ENCODE peak calls at places on chromosomes 5 and 9, in seven cellular contexts. E is fibroblast of the aortic adventitia; S is testis; G is HCT116; X is naive thymus-derived CD4-positive, alpha-beta T cell; N is CD4-positive, alpha-beta memory T cell; B is Panc1. O is an unnamed sample.
A peak's percentile ranks its signal among the peaks of the same experiment; 100 is the strongest.

GRCh38 chr5:102223542-102224444 is 72.3 kb downstream of the SLCO4C1 start:
- DNase-seq in E (peak; percentile 30), S (no peak), G (peak; percentile 41), X (peak; percentile 37), N (peak; percentile 28), B (peak; percentile 22), O (no peak)

GRCh38 chr5:32790411-32790951 is 79.4 kb downstream of the NPR3 start:
- DNase-seq in E (peak; percentile 80), S (no peak), G (no peak), X (no peak), N (no peak), B (no peak), O (no peak)

GRCh38 chr5:45281081-45281480 is 415.1 kb downstream of the HCN1 start:
- DNase-seq in E (no peak), S (no peak), G (no peak), X (no peak), N (no peak), B (no peak), O (no peak)

GRCh38 chr9:111949919-111950318 is 53.3 kb downstream of the UGCG start:
- DNase-seq in E (peak; percentile 61), S (no peak), G (no peak), X (no peak), N (no peak), B (no peak), O (no peak)

GRCh38 chr5:54470677-54471076 is 15.2 kb downstream of the HSPB3 start:
- DNase-seq in E (peak; percentile 90), S (no peak), G (no peak), X (no peak), N (no peak), B (no peak), O (no peak)

GRCh38 chr9:76223749-76224340 is 170.4 kb downstream of the RFK start:
- DNase-seq in E (peak; percentile 47), S (no peak), G (no peak), X (no peak), N (no peak), B (no peak), O (no peak)

GRCh38 chr9:33765411-33765810 is 29.9 kb upstream of the PRSS3 start:
- DNase-seq in E (peak; percentile 66), S (no peak), G (peak; percentile 78), X (no peak), N (no peak), B (no peak), O (no peak)

GRCh38 chr5:21154526-21154925 is 1166.5 kb upstream of the CDH18 start:
- DNase-seq in E (no peak), S (no peak), G (no peak), X (no peak), N (no peak), B (no peak), O (no peak)

GRCh38 chr9:38048319-38048969 is 20.6 kb downstream of the SHB start:
- DNase-seq in E (peak; percentile 95), S (no peak), G (no peak), X (no peak), N (no peak), B (no peak), O (no peak)

GRCh38 chr9:34335376-34335775 is 6.0 kb downstream of the NUDT2 start:
- DNase-seq in E (no peak), S (no peak), G (no peak), X (no peak), N (no peak), B (no peak), O (no peak)

GRCh38 chr5:27191786-27192505 is 153.6 kb upstream of the CDH9 start:
- DNase-seq in E (no peak), S (no peak), G (no peak), X (no peak), N (no peak), B (no peak), O (no peak)

GRCh38 chr5:57311921-57312320 is 138.1 kb downstream of the GPBP1 start:
- DNase-seq in E (no peak), S (no peak), G (no peak), X (no peak), N (no peak), B (no peak), O (no peak)

GRCh38 chr9:36327903-36328302 is 69.7 kb upstream of the GNE start:
- DNase-seq in E (peak; percentile 45), S (no peak), G (no peak), X (no peak), N (no peak), B (no peak), O (no peak)

GRCh38 chr5:76974768-76975167 is 21.9 kb downstream of the CRHBP start:
- DNase-seq in E (no peak), S (no peak), G (no peak), X (no peak), N (no peak), B (no peak), O (no peak)

GRCh38 chr9:121269030-121269887 is 1.3 kb downstream of the GSN start:
- DNase-seq in E (peak; percentile 31), S (no peak), G (no peak), X (no peak), N (no peak), B (no peak), O (peak; percentile 31)
- H3K4me3 ChIP-seq in E (peak overlapping the region; percentile 90), S (peak overlapping the region; percentile 93), G (peak overlapping the region; percentile 65), X (no peak overlapping the region), N (no peak overlapping the region), B (peak overlapping the region; percentile 67), O (no peak overlapping the region)

GRCh38 chr9:129079829-129080228 is 1.1 kb upstream of the DOLPP1 start:
- DNase-seq in E (no peak), S (no peak), G (no peak), X (no peak), N (no peak), B (no peak), O (no peak)
- H3K4me3 ChIP-seq in E (no peak overlapping the region), S (peak overlapping the region; percentile 86), G (no peak overlapping the region), X (peak overlapping the region; percentile 77), N (no peak overlapping the region), B (peak overlapping the region; percentile 75), O (no peak overlapping the region)

GRCh38 chr9:18473551-18474279 is at the start of gene ADAMTSL1:
- DNase-seq in E (peak; percentile 84), S (peak; percentile 32), G (no peak), X (no peak), N (no peak), B (no peak), O (peak; percentile 28)
- H3K4me3 ChIP-seq in E (peak within 1 kb of the TSS; percentile 84), S (peak within 1 kb of the TSS; percentile 38), G (no peak within 1 kb of the TSS), X (no peak within 1 kb of the TSS), N (no peak within 1 kb of the TSS), B (peak within 1 kb of the TSS; percentile 27), O (peak within 1 kb of the TSS; percentile 9)

DNA sequence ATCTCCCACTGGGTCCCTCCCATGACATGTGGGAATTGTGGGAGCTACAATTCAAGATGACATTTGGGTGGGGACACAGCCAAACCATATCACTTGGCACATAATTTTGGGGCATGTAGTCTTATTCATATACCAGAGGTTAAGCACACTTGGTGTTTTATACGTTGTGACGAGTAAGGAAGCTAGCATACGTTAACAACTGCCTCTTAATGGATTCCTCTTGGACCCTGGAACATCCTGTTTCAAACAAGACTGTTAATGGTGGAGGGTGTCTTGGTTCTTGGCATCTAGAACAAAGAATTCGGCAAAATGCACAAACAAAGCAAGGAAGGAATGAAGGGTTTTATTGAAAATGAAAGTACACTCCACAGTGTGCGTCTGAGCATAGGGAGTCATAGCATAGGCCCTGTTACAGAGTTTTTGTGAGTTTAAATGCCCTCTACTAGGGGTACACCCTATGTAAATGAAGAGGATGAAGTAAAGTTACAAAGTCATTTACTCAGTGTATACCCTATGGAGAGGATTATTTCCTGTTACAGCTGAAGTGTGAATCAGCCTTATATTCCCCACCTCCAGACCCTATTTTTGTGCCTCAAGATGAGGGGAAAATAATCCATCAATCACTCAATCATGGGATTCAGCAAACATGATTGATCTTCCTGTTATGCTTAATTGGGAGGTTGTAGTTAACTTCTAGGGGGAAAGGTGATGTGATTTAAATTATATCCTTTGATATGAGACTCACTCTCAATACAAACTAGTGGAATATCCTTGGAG is 84.7 kb upstream of the MYO10 start:
- DNase-seq in E (no peak), S (no peak), G (no peak), X (no peak), N (no peak), B (no peak), O (no peak)
- H3K4me3 ChIP-seq in E (no peak overlapping the region), S (no peak overlapping the region), G (no peak overlapping the region), X (no peak overlapping the region), N (no peak overlapping the region), B (peak overlapping the region; percentile 16), O (no peak overlapping the region)

GRCh38 chr9:6895754-6896153 is 138.0 kb downstream of the KDM4C start:
- DNase-seq in E (no peak), S (no peak), G (no peak), X (no peak), N (no peak), B (no peak), O (no peak)

GRCh38 chr9:6889868-6890267 is 132.1 kb downstream of the KDM4C start:
- DNase-seq in E (no peak), S (no peak), G (no peak), X (no peak), N (no peak), B (no peak), O (no peak)

GRCh38 chr9:6896562-6896961 is 138.8 kb downstream of the KDM4C start:
- DNase-seq in E (peak; percentile 18), S (no peak), G (no peak), X (no peak), N (no peak), B (no peak), O (no peak)

GRCh38 chr9:6894135-6894534 is 136.4 kb downstream of the KDM4C start:
- DNase-seq in E (no peak), S (no peak), G (no peak), X (no peak), N (no peak), B (no peak), O (no peak)

GRCh38 chr9:6893350-6894131 is 135.8 kb downstream of the KDM4C start:
- DNase-seq in E (no peak), S (no peak), G (no peak), X (no peak), N (no peak), B (no peak), O (no peak)
- H3K4me3 ChIP-seq in E (no peak overlapping the region), S (no peak overlapping the region), G (no peak overlapping the region), X (no peak overlapping the region), N (no peak overlapping the region), B (no peak overlapping the region), O (no peak overlapping the region)

GRCh38 chr5:68240196-68240595 is 24.6 kb downstream of the PIK3R1 start:
- DNase-seq in E (no peak), S (no peak), G (no peak), X (no peak), N (no peak), B (no peak), O (no peak)

GRCh38 chr5:68237715-68238114 is 22.2 kb downstream of the PIK3R1 start:
- DNase-seq in E (no peak), S (no peak), G (no peak), X (no peak), N (no peak), B (no peak), O (no peak)

GRCh38 chr5:68240771-68241170 is 25.2 kb downstream of the PIK3R1 start:
- DNase-seq in E (no peak), S (no peak), G (no peak), X (no peak), N (no peak), B (no peak), O (no peak)

GRCh38 chr5:68242743-68243142 is 27.2 kb downstream of the PIK3R1 start:
- DNase-seq in E (peak; percentile 71), S (no peak), G (no peak), X (no peak), N (no peak), B (no peak), O (no peak)

GRCh38 chr5:68239485-68239884 is 23.9 kb downstream of the PIK3R1 start:
- DNase-seq in E (peak; percentile 80), S (peak; percentile 77), G (no peak), X (peak; percentile 86), N (peak; percentile 76), B (no peak), O (no peak)
- H3K4me3 ChIP-seq in E (peak overlapping the region; percentile 2), S (no peak overlapping the region), G (no peak overlapping the region), X (no peak overlapping the region), N (no peak overlapping the region), B (no peak overlapping the region), O (no peak overlapping the region)

O was measured in WERI-Rb-1.